ENCODE peak calls at places on chromosome 15, in six cellular contexts. O is fibroblast of the aortic adventitia, S is left ventricle myocardium inferior, L is coronary artery, B is aorta, W is AG04450. Y is an unnamed sample.

GRCh38 chr15:35054380-35054779 is 30.7 kb downstream of the NANOGP8 start:
- DNase-seq in L (no peak), W (no peak), O (no peak), B (no peak), S (no peak), Y (no peak)

GRCh38 chr15:55133972-55134371 is 62.8 kb downstream of the RSL24D1 start:
- DNase-seq in L (no peak), S (no peak), B (no peak), W (no peak), O (no peak), Y (no peak)

GRCh38 chr15:58462547-58462946 is 30.8 kb downstream of the LIPC start:
- DNase-seq in O (no peak), B (no peak), S (no peak), L (no peak), W (no peak), Y (no peak)

GRCh38 chr15:79682285-79682684 is 214.5 kb downstream of the MTHFS start:
- DNase-seq in B (peak), L (no peak), W (peak), S (peak), O (peak), Y (peak)

GRCh38 chr15:22240951-22241350 is 160.6 kb downstream of the OR4M2 start:
- DNase-seq in S (no peak), W (no peak), L (no peak), O (no peak), B (peak), Y (no peak)

GRCh38 chr15:65285291-65286068 is 1.2 kb downstream of the PARP16 start:
- DNase-seq in S (no peak), L (no peak), B (no peak), W (no peak), O (peak), Y (no peak)

GRCh38 chr15:52788099-52788986 is 1.8 kb downstream of the ONECUT1 start:
- DNase-seq in L (no peak), B (no peak), S (no peak), W (no peak), O (no peak), Y (no peak)

GRCh38 chr15:90701880-90702630 is 15.1 kb upstream of the BLM start:
- DNase-seq in B (no peak), S (peak), O (peak), W (no peak), L (no peak), Y (no peak)

GRCh38 chr15:27648359-27648758 is 450.8 kb downstream of the OCA2 start:
- DNase-seq in L (no peak), S (no peak), B (no peak), O (no peak), W (no peak), Y (no peak)

GRCh38 chr15:96014939-96015338 is 315.6 kb upstream of the NR2F2 start:
- DNase-seq in O (no peak), B (no peak), W (no peak), S (no peak), L (no peak), Y (no peak)

GRCh38 chr15:65077981-65078352 is 1.4 kb downstream of the KBTBD13 start:
- DNase-seq in L (no peak), W (no peak), S (peak), O (peak), B (peak), Y (peak)

GRCh38 chr15:73602992-73603391 is 30.2 kb downstream of the NPTN start:
- DNase-seq in O (no peak), B (no peak), S (no peak), W (no peak), L (no peak), Y (no peak)

GRCh38 chr15:79310612-79310984 is 314 bp upstream of the TMED3 start:
- DNase-seq in L (no peak), S (no peak), W (no peak), O (peak), B (no peak), Y (peak)

GRCh38 chr15:73936181-73936580 is 9.9 kb downstream of the LOXL1 start:
- DNase-seq in L (no peak), O (peak), W (no peak), B (peak), S (no peak), Y (peak)

GRCh38 chr15:73683624-73684536 is at the start of gene CD276:
- DNase-seq in O (peak), B (peak), L (peak), W (no peak), S (peak), Y (peak)

GRCh38 chr15:65914981-65915925 is 46.0 kb downstream of the RAB11A start:
- DNase-seq in S (no peak), B (no peak), O (no peak), L (no peak), W (no peak), Y (no peak)

GRCh38 chr15:82569834-82570233 is 29.6 kb upstream of the RPS17 start:
- DNase-seq in S (no peak), L (no peak), O (no peak), W (no peak), B (no peak), Y (no peak)

GRCh38 chr15:66934315-66934930 is 131.0 kb upstream of the SMAD3 start:
- DNase-seq in O (no peak), B (no peak), S (no peak), W (no peak), L (peak), Y (no peak)

GRCh38 chr15:89575656-89576416 is 567 bp downstream of the TICRR start:
- DNase-seq in L (peak), W (no peak), B (peak), O (no peak), S (peak), Y (peak)

GRCh38 chr15:25072857-25073476 is 118.2 kb downstream of the SNRPN start:
- DNase-seq in L (no peak), S (no peak), O (no peak), B (no peak), W (no peak), Y (no peak)

GRCh38 chr15:75666823-75667501 is 19.2 kb downstream of the SNX33 start:
- DNase-seq in O (peak), L (peak), W (peak), B (peak), S (peak), Y (peak)

GRCh38 chr15:63915209-63915887 is 81.6 kb upstream of the HERC1 start:
- DNase-seq in W (no peak), O (no peak), B (peak), L (no peak), S (no peak), Y (no peak)

GRCh38 chr15:97168704-97169475 is 791.6 kb upstream of the ARRDC4 start:
- DNase-seq in S (no peak), B (no peak), W (no peak), O (no peak), L (no peak), Y (no peak)

GRCh38 chr15:84953136-84953535 is 28.5 kb upstream of the PDE8A start:
- DNase-seq in S (no peak), B (peak), L (no peak), W (no peak), O (no peak), Y (no peak)

GRCh38 chr15:63059573-63060216 is 17.1 kb downstream of the TPM1 start:
- DNase-seq in W (no peak), O (no peak), S (no peak), B (no peak), L (no peak), Y (no peak)

GRCh38 chr15:25667829-25668228 is 195.3 kb downstream of the ATP10A start:
- DNase-seq in B (no peak), S (no peak), W (no peak), O (no peak), L (peak), Y (no peak)

GRCh38 chr15:55703873-55704285 is 39.1 kb downstream of the PRTG start:
- DNase-seq in W (no peak), B (no peak), S (no peak), O (peak), L (no peak), Y (peak)

GRCh38 chr15:84955089-84955848 is 26.4 kb upstream of the PDE8A start:
- DNase-seq in S (peak), B (peak), W (peak), L (peak), O (peak), Y (peak)

GRCh38 chr15:51076898-51077564 is 17.7 kb downstream of the TNFAIP8L3 start:
- DNase-seq in B (peak), L (peak), S (peak), O (peak), W (no peak), Y (peak)

GRCh38 chr15:94610069-94610863 is 378.9 kb downstream of the MCTP2 start:
- DNase-seq in B (no peak), W (no peak), O (no peak), L (no peak), S (no peak), Y (no peak)

GRCh38 chr15:101648356-101648755 is 3.8 kb downstream of the TM2D3 start:
- DNase-seq in W (no peak), S (no peak), B (no peak), L (no peak), O (no peak), Y (no peak)

GRCh38 chr15:60328852-60329443 is 68.8 kb downstream of the ANXA2 start:
- DNase-seq in L (no peak), B (no peak), S (no peak), W (no peak), O (peak), Y (peak)

GRCh38 chr15:73630030-73630429 is 3.2 kb downstream of the NPTN start:
- DNase-seq in O (no peak), B (no peak), L (no peak), W (no peak), S (no peak), Y (no peak)

GRCh38 chr15:60062826-60063225 is 58.7 kb downstream of the FOXB1 start:
- DNase-seq in S (no peak), O (peak), W (peak), L (no peak), B (no peak), Y (peak)

GRCh38 chr15:92807971-92808571 is 92.1 kb upstream of the CHD2 start:
- DNase-seq in W (no peak), S (no peak), B (no peak), L (no peak), O (no peak), Y (peak)
- H3K4me3 ChIP-seq in W (no peak), S (peak), B (no peak), L (peak), O (no peak), Y (no peak)

DNA sequence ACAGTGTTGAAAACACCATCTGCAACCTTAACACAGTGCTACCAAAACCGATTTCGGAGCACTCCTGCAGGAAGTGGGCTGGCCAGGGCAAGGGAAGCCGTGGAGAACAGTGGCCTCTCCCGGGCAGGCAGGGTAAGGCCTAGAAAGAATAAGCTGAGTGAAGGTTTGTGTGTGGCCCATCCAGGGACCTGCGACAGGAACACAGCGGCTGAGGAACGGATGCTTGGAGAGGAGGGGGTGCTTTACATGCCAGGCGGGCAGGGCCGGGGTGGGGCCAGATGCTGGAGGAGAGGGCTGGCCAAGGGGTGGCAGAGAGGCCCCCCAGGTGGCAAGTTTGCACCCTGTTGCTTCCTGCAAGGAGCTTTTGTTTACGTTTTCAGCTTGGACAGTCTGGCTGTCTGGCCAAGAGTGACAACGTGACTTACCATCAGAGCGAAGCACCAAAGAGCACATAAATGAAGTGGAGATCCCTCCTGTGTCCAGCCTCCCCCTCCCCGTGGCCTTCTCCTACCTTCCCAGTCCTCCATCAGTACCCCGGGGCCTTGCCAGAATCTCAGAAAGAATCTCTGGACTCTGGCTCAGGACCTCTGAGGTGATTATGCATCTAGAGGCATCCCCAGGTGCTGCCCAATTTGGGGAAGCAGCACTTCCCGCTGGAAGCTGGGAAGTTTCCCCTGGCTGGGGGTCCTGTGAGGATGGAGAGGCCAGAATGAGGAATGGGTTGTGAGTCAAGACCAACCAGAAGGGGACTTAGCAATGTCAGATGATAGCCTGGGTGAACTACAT is 156.4 kb downstream of the PGPEP1L start:
- DNase-seq in B (peak), S (peak), O (peak), W (no peak), L (peak), Y (peak)
- H3K4me3 ChIP-seq in B (no peak), S (peak), O (peak), W (peak), L (peak), Y (no peak)

DNA sequence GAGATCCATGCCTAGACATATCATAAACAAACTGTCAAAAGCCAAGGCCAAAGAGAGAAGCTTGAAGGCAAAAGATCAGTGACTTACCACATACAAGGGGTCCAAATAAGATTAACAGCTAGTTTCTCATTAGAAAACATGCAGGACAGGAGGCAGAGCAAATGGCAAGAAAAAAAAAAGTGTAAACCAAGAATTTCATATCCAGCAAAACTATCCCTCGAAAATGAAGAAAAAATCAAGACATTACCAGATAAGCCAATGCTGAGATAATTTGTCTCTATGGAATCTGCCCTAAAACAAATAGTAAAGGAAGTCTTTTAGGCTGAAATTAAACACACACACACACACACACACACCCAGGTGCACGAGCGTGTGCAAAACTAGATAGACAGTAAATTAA is 99.6 kb upstream of the NSMCE3 start:
- DNase-seq in W (no peak), L (no peak), O (no peak), B (no peak), S (no peak), Y (no peak)
- H3K4me3 ChIP-seq in W (no peak), L (no peak), O (no peak), B (no peak), S (no peak), Y (no peak)

GRCh38 chr15:40435331-40436089 is 5.2 kb upstream of the BAHD1 start:
- DNase-seq in O (no peak), S (no peak), W (no peak), L (no peak), B (no peak), Y (no peak)
- H3K4me3 ChIP-seq in O (no peak), S (peak), W (peak), L (peak), B (no peak), Y (no peak)

GRCh38 chr15:69893086-69893485 is 204.6 kb downstream of the TLE3 start:
- DNase-seq in W (no peak), L (no peak), S (no peak), O (no peak), B (no peak), Y (no peak)
- H3K4me3 ChIP-seq in W (no peak), L (no peak), S (no peak), O (no peak), B (no peak), Y (no peak)